ENCODE peak calls at places on chromosomes 1 and 21, in eight cellular contexts. B is tibial artery, Q is GM23248, T is iPS-NIHi11, U is KBM-7, O is GM20000, J is T-cell, G is RWPE1. K is an unnamed sample.

GRCh38 chr1:239914827-239915231 is 176.9 kb upstream of the FMN2 start:
- DNase-seq in B (no peak), Q (peak; percentile 94), G (peak; percentile 72), O (no peak), U (no peak), J (no peak), T (no peak), K (no peak)

GRCh38 chr1:20151906-20152598 is 12.9 kb downstream of the PLA2G2F start:
- DNase-seq in O (peak; percentile 89), Q (peak; percentile 90), T (peak; percentile 94), G (peak; percentile 82), U (peak; percentile 81), J (peak; percentile 36), B (peak; percentile 74), K (no peak)

GRCh38 chr1:218693584-218693983 is 348.4 kb downstream of the TGFB2 start:
- DNase-seq in U (no peak), J (no peak), G (no peak), Q (no peak), O (no peak), T (no peak), B (no peak), K (no peak)

GRCh38 chr1:230205719-230206198 is 138.7 kb downstream of the GALNT2 start:
- DNase-seq in G (no peak), J (no peak), B (no peak), U (no peak), Q (peak; percentile 74), T (no peak), O (no peak), K (no peak)

GRCh38 chr1:62196091-62196690 is 1.5 kb downstream of the L1TD1 start:
- DNase-seq in G (no peak), U (no peak), O (no peak), Q (no peak), B (no peak), J (no peak), T (peak; percentile 23), K (no peak)

GRCh38 chr1:117171900-117172501 is 38.7 kb downstream of the VTCN1 start:
- DNase-seq in G (peak; percentile 78), J (no peak), O (no peak), Q (peak; percentile 16), U (no peak), B (no peak), T (no peak), K (peak; percentile 77)

GRCh38 chr1:107510347-107510746 is 369.5 kb downstream of the NTNG1 start:
- DNase-seq in U (no peak), O (no peak), J (no peak), B (no peak), T (no peak), Q (no peak), G (no peak), K (no peak)

GRCh38 chr1:230778916-230779590 is 31.9 kb downstream of the CAPN9 start:
- DNase-seq in O (no peak), G (no peak), J (no peak), B (no peak), U (no peak), Q (peak; percentile 47), T (no peak), K (no peak)

GRCh38 chr1:154342836-154343472 is 17.6 kb downstream of the ATP8B2 start:
- DNase-seq in O (no peak), B (no peak), G (no peak), U (no peak), T (no peak), J (peak; percentile 54), Q (no peak), K (no peak)

GRCh38 chr1:27563407-27564263 is 40.3 kb downstream of the AHDC1 start:
- DNase-seq in U (no peak), O (no peak), J (no peak), G (no peak), B (peak; percentile 77), Q (peak; percentile 78), T (no peak), K (no peak)

GRCh38 chr1:52867060-52867845 is 24.7 kb downstream of the ZYG11A start:
- DNase-seq in T (no peak), B (no peak), U (no peak), O (peak; percentile 74), Q (no peak), J (no peak), G (no peak), K (no peak)

GRCh38 chr1:240824238-240824637 is 212.3 kb upstream of the GREM2 start:
- DNase-seq in Q (no peak), B (no peak), U (no peak), T (peak; percentile 7), J (no peak), G (no peak), O (no peak), K (no peak)

GRCh38 chr1:1005774-1006304 is 5.9 kb upstream of the HES4 start:
- DNase-seq in U (no peak), Q (no peak), O (no peak), B (no peak), J (no peak), G (no peak), T (no peak), K (no peak)

GRCh38 chr21:36917487-36918158 is 48.8 kb downstream of the HLCS start:
- DNase-seq in T (peak; percentile 47), G (peak; percentile 56), O (no peak), J (no peak), Q (peak; percentile 58), U (peak; percentile 1), B (no peak), K (no peak)

GRCh38 chr1:41486892-41487728 is 2.6 kb upstream of the EDN2 start:
- DNase-seq in Q (no peak), G (no peak), T (no peak), U (no peak), O (peak; percentile 87), B (no peak), J (no peak), K (no peak)

GRCh38 chr1:46646844-46647243 is 21.3 kb downstream of the ATPAF1 start:
- DNase-seq in T (no peak), Q (peak; percentile 47), J (no peak), G (no peak), B (no peak), U (no peak), O (no peak), K (no peak)

GRCh38 chr1:165403835-165404482 is 41.0 kb downstream of the RXRG start:
- DNase-seq in B (no peak), Q (peak; percentile 36), J (no peak), O (peak; percentile 32), U (peak; percentile 45), T (peak; percentile 78), G (peak; percentile 50), K (no peak)

GRCh38 chr1:160007577-160008200 is 24.1 kb downstream of the PIGM start:
- DNase-seq in G (peak; percentile 34), B (no peak), T (peak; percentile 44), U (peak; percentile 70), Q (peak; percentile 30), O (peak; percentile 27), J (no peak), K (no peak)

GRCh38 chr1:174746024-174746808 is 253.5 kb upstream of the CACYBP start:
- DNase-seq in B (no peak), U (no peak), G (no peak), T (no peak), Q (no peak), O (no peak), J (no peak), K (no peak)

GRCh38 chr1:234925440-234926251 is 203.0 kb downstream of the TOMM20 start:
- DNase-seq in B (no peak), U (no peak), O (no peak), Q (peak; percentile 98), G (peak; percentile 89), J (no peak), T (peak; percentile 28), K (no peak)

GRCh38 chr1:118136511-118136937 is 48.5 kb downstream of the SPAG17 start:
- DNase-seq in T (no peak), O (peak; percentile 66), Q (peak; percentile 96), G (peak; percentile 41), U (no peak), B (no peak), J (no peak), K (peak; percentile 55)

GRCh38 chr1:28370220-28371010 is 875 bp downstream of the PHACTR4 start:
- DNase-seq in O (peak; percentile 60), U (peak; percentile 57), Q (peak; percentile 76), B (no peak), G (no peak), T (peak; percentile 46), J (no peak), K (no peak)

GRCh38 chr1:219126267-219126862 is 47.3 kb upstream of the LYPLAL1 start:
- DNase-seq in G (no peak), U (no peak), O (no peak), B (no peak), Q (peak; percentile 27), J (no peak), T (no peak), K (no peak)

GRCh38 chr1:111203681-111204210 is 3.3 kb upstream of the DENND2D start:
- DNase-seq in G (peak; percentile 85), O (peak; percentile 88), Q (peak; percentile 65), U (peak; percentile 89), B (peak; percentile 73), J (peak; percentile 66), T (peak; percentile 73), K (peak; percentile 85)

GRCh38 chr1:27656157-27656893 is 15.7 kb downstream of the IFI6 start:
- DNase-seq in Q (peak; percentile 95), J (no peak), T (peak; percentile 60), U (peak; percentile 39), O (no peak), G (no peak), B (peak; percentile 83), K (no peak)

GRCh38 chr1:91684599-91685196 is 184.0 kb downstream of the CDC7 start:
- DNase-seq in T (no peak), B (no peak), U (peak; percentile 43), G (no peak), Q (peak; percentile 59), J (no peak), O (peak; percentile 36), K (no peak)

GRCh38 chr1:119068427-119068826 is 72.0 kb downstream of the WARS2 start:
- DNase-seq in B (no peak), T (no peak), J (no peak), G (no peak), O (no peak), Q (no peak), U (no peak), K (no peak)

GRCh38 chr1:241647658-241648057 is 4.4 kb upstream of the WDR64 start:
- DNase-seq in U (no peak), O (no peak), B (no peak), G (no peak), Q (peak; percentile 59), T (no peak), J (no peak), K (no peak)

GRCh38 chr1:93463960-93464359 is 16.0 kb downstream of the FNBP1L start:
- DNase-seq in U (no peak), B (no peak), G (no peak), O (no peak), Q (no peak), J (no peak), T (no peak), K (no peak)

GRCh38 chr1:54806931-54807611 is 5.9 kb upstream of the TTC22 start:
- DNase-seq in U (no peak), Q (peak; percentile 84), B (no peak), O (no peak), G (no peak), T (no peak), J (no peak), K (no peak)

GRCh38 chr1:181149326-181150000 is 61.0 kb downstream of the IER5 start:
- DNase-seq in O (peak; percentile 51), U (peak; percentile 94), B (no peak), T (no peak), J (peak; percentile 68), Q (no peak), G (no peak), K (no peak)